ENCODE peak calls at places on chromosomes 6 and 20, in five cellular contexts. One of them, this sample, is unnamed.

GRCh38 chr20:42270539-42270938 is 652.4 kb upstream of the CHD6 start:
- DNase-seq in HCT116: no peak
- DNase-seq in transverse colon: no peak
- DNase-seq in tibial artery: no peak
- DNase-seq in stomach: no peak
- DNase-seq in this sample: no peak

GRCh38 chr6:163086563-163086895 is 328.0 kb upstream of the QKI start:
- DNase-seq in transverse colon: no peak
- DNase-seq in HCT116: no peak
- DNase-seq in stomach: no peak
- DNase-seq in tibial artery: no peak
- DNase-seq in this sample: no peak

GRCh38 chr6:41371461-41371991 is 36.1 kb downstream of the NCR2 start:
- DNase-seq in stomach: peak; percentile 70
- DNase-seq in transverse colon: peak; percentile 38
- DNase-seq in HCT116: no peak
- DNase-seq in tibial artery: peak; percentile 34
- DNase-seq in this sample: peak; percentile 63

GRCh38 chr6:132675002-132675401 is 16.0 kb upstream of the TAAR1 start:
- DNase-seq in stomach: no peak
- DNase-seq in tibial artery: no peak
- DNase-seq in HCT116: no peak
- DNase-seq in transverse colon: no peak
- DNase-seq in this sample: no peak

GRCh38 chr6:85449818-85450577 is at the start of gene NT5E:
- DNase-seq in transverse colon: peak; percentile 70
- DNase-seq in tibial artery: peak; percentile 83
- DNase-seq in HCT116: no peak
- DNase-seq in stomach: peak; percentile 79
- DNase-seq in this sample: peak; percentile 88

GRCh38 chr6:17102258-17102870 is 514 bp downstream of the STMND1 start:
- DNase-seq in tibial artery: no peak
- DNase-seq in HCT116: no peak
- DNase-seq in stomach: no peak
- DNase-seq in transverse colon: peak; percentile 51
- DNase-seq in this sample: no peak

GRCh38 chr6:154157082-154157481 is 118.0 kb downstream of the OPRM1 start:
- DNase-seq in tibial artery: no peak
- DNase-seq in HCT116: no peak
- DNase-seq in stomach: no peak
- DNase-seq in transverse colon: no peak
- DNase-seq in this sample: no peak

GRCh38 chr6:43827898-43828297 is 57.9 kb downstream of the VEGFA start:
- DNase-seq in stomach: no peak
- DNase-seq in HCT116: no peak
- DNase-seq in transverse colon: no peak
- DNase-seq in tibial artery: no peak
- DNase-seq in this sample: no peak

GRCh38 chr6:26251354-26252081 is 113.5 kb upstream of the BTN3A2 start:
- DNase-seq in HCT116: no peak
- DNase-seq in transverse colon: peak; percentile 82
- DNase-seq in stomach: peak; percentile 57
- DNase-seq in tibial artery: no peak
- DNase-seq in this sample: peak; percentile 66

GRCh38 chr20:43665466-43666176 is 1.3 kb upstream of the MYBL2 start:
- DNase-seq in transverse colon: no peak
- DNase-seq in tibial artery: no peak
- DNase-seq in stomach: no peak
- DNase-seq in HCT116: no peak
- DNase-seq in this sample: no peak

GRCh38 chr20:59050437-59050836 is 7.9 kb upstream of the PRELID3B start:
- DNase-seq in stomach: no peak
- DNase-seq in HCT116: no peak
- DNase-seq in tibial artery: no peak
- DNase-seq in transverse colon: no peak
- DNase-seq in this sample: no peak